ENCODE peak calls at places on chromosomes 3 and 15, in nine cellular contexts. One of them, this sample, is unnamed.
A peak's percentile ranks its signal among the peaks of the same experiment; 100 is the strongest.

GRCh38 chr3:195160257-195160898 is 110.6 kb downstream of the XXYLT1 start:
- DNase-seq in psoas muscle: no peak
- DNase-seq in AG10803: peak; percentile 77
- DNase-seq in AML-193: no peak
- DNase-seq in fibroblast of pulmonary artery: peak; percentile 67
- DNase-seq in HEK293T: no peak
- DNase-seq in astrocyte of the cerebellum: no peak
- DNase-seq in head of caudate nucleus: no peak
- DNase-seq in stimulated activated CD4-positive, alpha-beta T cell treated with anti-CD3 and anti-CD28 coated beads, TNF-alpha, amount 100 ng/mL, for 4 hours: no peak
- DNase-seq in this sample: no peak

GRCh38 chr3:61875073-61875472 is 313.7 kb downstream of the PTPRG start:
- DNase-seq in fibroblast of pulmonary artery: peak; percentile 55
- DNase-seq in head of caudate nucleus: no peak
- DNase-seq in stimulated activated CD4-positive, alpha-beta T cell treated with anti-CD3 and anti-CD28 coated beads, TNF-alpha, amount 100 ng/mL, for 4 hours: no peak
- DNase-seq in psoas muscle: no peak
- DNase-seq in AG10803: peak; percentile 36
- DNase-seq in astrocyte of the cerebellum: no peak
- DNase-seq in HEK293T: no peak
- DNase-seq in AML-193: no peak
- DNase-seq in this sample: no peak

GRCh38 chr3:8445861-8446260 is 55.8 kb upstream of the LMCD1 start:
- DNase-seq in astrocyte of the cerebellum: peak; percentile 98
- DNase-seq in AML-193: no peak
- DNase-seq in stimulated activated CD4-positive, alpha-beta T cell treated with anti-CD3 and anti-CD28 coated beads, TNF-alpha, amount 100 ng/mL, for 4 hours: no peak
- DNase-seq in AG10803: peak; percentile 95
- DNase-seq in HEK293T: no peak
- DNase-seq in psoas muscle: no peak
- DNase-seq in head of caudate nucleus: no peak
- DNase-seq in fibroblast of pulmonary artery: peak; percentile 98
- DNase-seq in this sample: no peak

GRCh38 chr3:10479311-10479710 is 26.1 kb downstream of the ATP2B2 start:
- DNase-seq in AG10803: no peak
- DNase-seq in head of caudate nucleus: no peak
- DNase-seq in psoas muscle: no peak
- DNase-seq in HEK293T: no peak
- DNase-seq in AML-193: no peak
- DNase-seq in astrocyte of the cerebellum: no peak
- DNase-seq in fibroblast of pulmonary artery: no peak
- DNase-seq in stimulated activated CD4-positive, alpha-beta T cell treated with anti-CD3 and anti-CD28 coated beads, TNF-alpha, amount 100 ng/mL, for 4 hours: no peak
- DNase-seq in this sample: no peak

GRCh38 chr15:86877171-86877631 is 797.5 kb downstream of the AGBL1 start:
- DNase-seq in AG10803: no peak
- DNase-seq in astrocyte of the cerebellum: no peak
- DNase-seq in HEK293T: no peak
- DNase-seq in AML-193: no peak
- DNase-seq in fibroblast of pulmonary artery: no peak
- DNase-seq in psoas muscle: no peak
- DNase-seq in stimulated activated CD4-positive, alpha-beta T cell treated with anti-CD3 and anti-CD28 coated beads, TNF-alpha, amount 100 ng/mL, for 4 hours: no peak
- DNase-seq in head of caudate nucleus: no peak
- DNase-seq in this sample: no peak

GRCh38 chr3:153285194-153285641 is 123.2 kb downstream of the RAP2B start:
- DNase-seq in stimulated activated CD4-positive, alpha-beta T cell treated with anti-CD3 and anti-CD28 coated beads, TNF-alpha, amount 100 ng/mL, for 4 hours: no peak
- DNase-seq in AML-193: peak; percentile 41
- DNase-seq in HEK293T: no peak
- DNase-seq in AG10803: peak; percentile 54
- DNase-seq in psoas muscle: no peak
- DNase-seq in astrocyte of the cerebellum: no peak
- DNase-seq in head of caudate nucleus: no peak
- DNase-seq in fibroblast of pulmonary artery: peak; percentile 68
- DNase-seq in this sample: no peak

GRCh38 chr3:112561085-112561692 is 573 bp downstream of the ATG3 start:
- DNase-seq in psoas muscle: peak; percentile 72
- DNase-seq in astrocyte of the cerebellum: peak; percentile 72
- DNase-seq in AG10803: peak; percentile 83
- DNase-seq in fibroblast of pulmonary artery: peak; percentile 89
- DNase-seq in stimulated activated CD4-positive, alpha-beta T cell treated with anti-CD3 and anti-CD28 coated beads, TNF-alpha, amount 100 ng/mL, for 4 hours: peak; percentile 26
- DNase-seq in AML-193: peak; percentile 84
- DNase-seq in head of caudate nucleus: peak; percentile 40
- DNase-seq in HEK293T: peak; percentile 56
- DNase-seq in this sample: no peak

GRCh38 chr3:138946554-138947302 is at the start of the genes FOXL2 and FOXL2NB:
- DNase-seq in psoas muscle: no peak
- DNase-seq in AML-193: no peak
- DNase-seq in astrocyte of the cerebellum: no peak
- DNase-seq in stimulated activated CD4-positive, alpha-beta T cell treated with anti-CD3 and anti-CD28 coated beads, TNF-alpha, amount 100 ng/mL, for 4 hours: no peak
- DNase-seq in fibroblast of pulmonary artery: peak; percentile 52
- DNase-seq in HEK293T: no peak
- DNase-seq in AG10803: peak; percentile 90
- DNase-seq in head of caudate nucleus: no peak
- DNase-seq in this sample: peak; percentile 14

GRCh38 chr3:108552267-108553159 is 36.7 kb downstream of the CIP2A start:
- DNase-seq in stimulated activated CD4-positive, alpha-beta T cell treated with anti-CD3 and anti-CD28 coated beads, TNF-alpha, amount 100 ng/mL, for 4 hours: no peak
- DNase-seq in astrocyte of the cerebellum: peak; percentile 53
- DNase-seq in AML-193: peak; percentile 73
- DNase-seq in fibroblast of pulmonary artery: peak; percentile 79
- DNase-seq in AG10803: peak; percentile 51
- DNase-seq in HEK293T: no peak
- DNase-seq in psoas muscle: no peak
- DNase-seq in head of caudate nucleus: no peak
- DNase-seq in this sample: no peak

This sample was measured in activated gamma-delta T cell.